ENCODE peak calls at places on chromosomes 13 and 19, in eight cellular contexts. F is pancreas, G is right cardiac atrium, A is posterior cingulate gyrus, E is body of pancreas, C is smooth muscle cell of the brain vasculature, R is cardiac muscle cell, Q is neuronal stem cell. P is an unnamed sample.

GRCh38 chr13:98439136-98439828 is 137.6 kb downstream of the STK24 start:
- DNase-seq in F (no peak), G (no peak), A (no peak), E (no peak), C (no peak), R (no peak), Q (no peak), P (no peak)

GRCh38 chr13:93552596-93552995 is 326.0 kb downstream of the GPC6 start:
- DNase-seq in F (no peak), G (no peak), A (no peak), E (no peak), C (no peak), R (no peak), Q (no peak), P (no peak)

GRCh38 chr19:4061683-4062575 is 4.8 kb downstream of the ZBTB7A start:
- DNase-seq in F (peak; percentile 85), G (peak; percentile 68), A (no peak), E (peak; percentile 88), C (no peak), R (no peak), Q (no peak), P (peak; percentile 46)

GRCh38 chr13:98598043-98598442 is 21.1 kb upstream of the STK24 start:
- DNase-seq in F (no peak), G (no peak), A (no peak), E (no peak), C (no peak), R (no peak), Q (no peak), P (no peak)

GRCh38 chr19:2812414-2813234 is 7.0 kb upstream of the ZNF554 start:
- DNase-seq in F (no peak), G (peak; percentile 40), A (no peak), E (no peak), C (no peak), R (no peak), Q (no peak), P (no peak)

GRCh38 chr13:51614350-51614786 is 30.1 kb downstream of the WDFY2 start:
- DNase-seq in F (peak; percentile 33), G (no peak), A (no peak), E (peak; percentile 41), C (no peak), R (no peak), Q (no peak), P (no peak)

GRCh38 chr19:30669329-30670010 is 297.3 kb downstream of the ZNF536 start:
- DNase-seq in F (peak; percentile 25), G (peak; percentile 90), A (peak; percentile 69), E (peak; percentile 76), C (no peak), R (peak; percentile 76), Q (peak; percentile 73), P (peak; percentile 88)

GRCh38 chr19:50513746-50514345 is at the start of gene ASPDH:
- DNase-seq in F (no peak), G (no peak), A (peak; percentile 44), E (no peak), C (no peak), R (no peak), Q (no peak), P (no peak)

GRCh38 chr19:44640518-44640917 is 3.2 kb upstream of the PVR start:
- DNase-seq in F (no peak), G (no peak), A (no peak), E (no peak), C (no peak), R (no peak), Q (no peak), P (no peak)

GRCh38 chr13:100694722-100695644 is 20.4 kb upstream of the TMTC4 start:
- DNase-seq in F (peak; percentile 7), G (peak; percentile 60), A (no peak), E (peak; percentile 34), C (no peak), R (peak; percentile 71), Q (peak; percentile 17), P (peak; percentile 72)

GRCh38 chr13:42892760-42893159 is 99.3 kb downstream of the EPSTI1 start:
- DNase-seq in F (no peak), G (no peak), A (no peak), E (no peak), C (no peak), R (no peak), Q (no peak), P (no peak)

GRCh38 chr19:54168174-54168917 is 4.6 kb downstream of the TMC4 start:
- DNase-seq in F (peak; percentile 85), G (peak; percentile 98), A (peak; percentile 77), E (peak; percentile 90), C (peak; percentile 70), R (peak; percentile 93), Q (peak; percentile 86), P (peak; percentile 77)

GRCh38 chr19:33375760-33376159 is 2.3 kb downstream of the CEBPG start:
- DNase-seq in F (no peak), G (no peak), A (no peak), E (no peak), C (no peak), R (no peak), Q (no peak), P (no peak)

GRCh38 chr13:74221752-74222151 is 87.5 kb upstream of the KLF12 start:
- DNase-seq in F (no peak), G (no peak), A (no peak), E (no peak), C (no peak), R (no peak), Q (no peak), P (no peak)

GRCh38 chr19:10286803-10287737 is at the start of gene ICAM4:
- DNase-seq in F (no peak), G (peak; percentile 97), A (no peak), E (peak; percentile 42), C (no peak), R (peak; percentile 71), Q (no peak), P (no peak)

GRCh38 chr19:2119916-2120785 is 23.4 kb downstream of the IZUMO4 start:
- DNase-seq in F (no peak), G (peak; percentile 38), A (no peak), E (no peak), C (no peak), R (no peak), Q (no peak), P (no peak)

GRCh38 chr13:51113186-51113881 is 2.3 kb upstream of the C13orf42 start:
- DNase-seq in F (no peak), G (no peak), A (no peak), E (no peak), C (no peak), R (no peak), Q (no peak), P (no peak)

GRCh38 chr13:110520431-110521295 is 40.9 kb downstream of the RAB20 start:
- DNase-seq in F (peak; percentile 41), G (peak; percentile 86), A (peak; percentile 22), E (peak; percentile 73), C (peak; percentile 54), R (no peak), Q (no peak), P (no peak)

GRCh38 chr19:18278521-18279265 is 2.7 kb downstream of the JUND start:
- DNase-seq in F (peak; percentile 50), G (no peak), A (no peak), E (peak; percentile 64), C (no peak), R (no peak), Q (no peak), P (no peak)

GRCh38 chr13:114057131-114058050 is 75.0 kb downstream of the RASA3 start:
- DNase-seq in F (no peak), G (no peak), A (no peak), E (no peak), C (no peak), R (no peak), Q (no peak), P (no peak)

GRCh38 chr13:75643693-75644092 is 7.6 kb downstream of the LMO7 start:
- DNase-seq in F (no peak), G (no peak), A (no peak), E (no peak), C (no peak), R (no peak), Q (no peak), P (no peak)

GRCh38 chr19:16371540-16371986 is 46.9 kb downstream of the KLF2 start:
- DNase-seq in F (no peak), G (peak; percentile 90), A (no peak), E (no peak), C (no peak), R (no peak), Q (no peak), P (no peak)

P was measured in HAP-1.